ENCODE peak calls at places on chromosomes 13 and 19, in ten cellular contexts. F is left lung, Q is transverse colon, A is neural progenitor cell, U is psoas muscle, Y is endothelial cell of umbilical vein, L is coronary artery, H is foreskin keratinocyte, G is progenitor cell of endocrine pancreas, I is AG04450. X is an unnamed sample.

GRCh38 chr13:112744306-112745021 is 54.6 kb downstream of the ATP11A start:
- DNase-seq in F (no peak), Q (no peak), A (no peak), U (no peak), Y (no peak), L (no peak), H (peak; percentile 10), G (no peak), I (no peak), X (no peak)

GRCh38 chr13:113098163-113098732 is 7.3 kb upstream of the F7 start:
- DNase-seq in F (no peak), Q (no peak), A (no peak), U (no peak), Y (no peak), L (no peak), H (no peak), G (no peak), I (no peak), X (no peak)

GRCh38 chr13:113110048-113110851 is 4.7 kb downstream of the F7 start:
- DNase-seq in F (peak; percentile 27), Q (no peak), A (no peak), U (no peak), Y (no peak), L (no peak), H (no peak), G (no peak), I (no peak), X (no peak)

GRCh38 chr13:46926856-46927625 is 30.2 kb upstream of the HTR2A start:
- DNase-seq in F (no peak), Q (no peak), A (no peak), U (no peak), Y (no peak), L (no peak), H (no peak), G (no peak), I (no peak), X (no peak)

GRCh38 chr19:49767380-49767779 is 579 bp downstream of the AP2A1 start:
- DNase-seq in F (no peak), Q (no peak), A (peak; percentile 59), U (no peak), Y (peak; percentile 20), L (no peak), H (no peak), G (no peak), I (no peak), X (no peak)

GRCh38 chr19:32570081-32570785 is 10.8 kb upstream of the PDCD5 start:
- DNase-seq in F (no peak), Q (peak; percentile 56), A (peak; percentile 81), U (no peak), Y (peak; percentile 37), L (peak; percentile 33), H (peak; percentile 6), G (peak; percentile 26), I (peak; percentile 18), X (no peak)

GRCh38 chr19:20167020-20167644 is at the start of gene ZNF486:
- DNase-seq in F (peak; percentile 94), Q (peak; percentile 95), A (peak; percentile 98), U (peak; percentile 94), Y (peak; percentile 95), L (peak; percentile 97), H (peak; percentile 79), G (peak; percentile 81), I (peak; percentile 91), X (peak; percentile 46)

GRCh38 chr19:6011206-6011605 is 33.3 kb upstream of the RANBP3 start:
- DNase-seq in F (no peak), Q (no peak), A (no peak), U (no peak), Y (no peak), L (no peak), H (no peak), G (no peak), I (no peak), X (no peak)

GRCh38 chr13:111370570-111371150 is 50.2 kb downstream of the TEX29 start:
- DNase-seq in F (no peak), Q (no peak), A (no peak), U (no peak), Y (no peak), L (no peak), H (no peak), G (no peak), I (no peak), X (no peak)

GRCh38 chr19:38654478-38655079 is 7.1 kb downstream of the ACTN4 start:
- DNase-seq in F (no peak), Q (no peak), A (no peak), U (no peak), Y (peak; percentile 78), L (no peak), H (no peak), G (no peak), I (no peak), X (no peak)

GRCh38 chr13:102968572-102969228 is 97.5 kb downstream of the SLC10A2 start:
- DNase-seq in F (no peak), Q (peak; percentile 12), A (no peak), U (no peak), Y (no peak), L (no peak), H (no peak), G (no peak), I (no peak), X (no peak)

GRCh38 chr13:107373551-107373950 is 805.6 kb upstream of the ARGLU1 start:
- DNase-seq in F (no peak), Q (no peak), A (peak; percentile 56), U (no peak), Y (peak; percentile 91), L (no peak), H (no peak), G (no peak), I (peak; percentile 65), X (no peak)

GRCh38 chr13:90867336-90867683 is 480.2 kb upstream of the MIR17HG start:
- DNase-seq in F (peak; percentile 58), Q (peak; percentile 63), A (peak; percentile 81), U (peak; percentile 37), Y (peak; percentile 36), L (no peak), H (peak; percentile 52), G (peak; percentile 40), I (peak; percentile 7), X (no peak)

GRCh38 chr13:100573121-100573520 is 15.5 kb downstream of the GGACT start:
- DNase-seq in F (peak; percentile 70), Q (peak; percentile 78), A (peak; percentile 85), U (peak; percentile 51), Y (peak; percentile 83), L (no peak), H (peak; percentile 21), G (peak; percentile 20), I (peak; percentile 48), X (no peak)

GRCh38 chr19:54573330-54573872 is at the start of gene LILRA2:
- DNase-seq in F (peak; percentile 56), Q (no peak), A (no peak), U (no peak), Y (no peak), L (no peak), H (no peak), G (no peak), I (no peak), X (no peak)

GRCh38 chr19:35140898-35141626 is 2.0 kb upstream of the FXYD7 start:
- DNase-seq in F (peak; percentile 91), Q (peak; percentile 97), A (peak; percentile 96), U (peak; percentile 95), Y (peak; percentile 79), L (peak; percentile 97), H (peak; percentile 61), G (peak; percentile 70), I (peak; percentile 78), X (peak; percentile 96)

GRCh38 chr19:2051771-2052704 is 994 bp upstream of the MKNK2 start:
- DNase-seq in F (no peak), Q (peak; percentile 73), A (no peak), U (peak; percentile 57), Y (no peak), L (no peak), H (no peak), G (no peak), I (no peak), X (no peak)

GRCh38 chr19:48490980-48491792 is 20.4 kb downstream of the LMTK3 start:
- DNase-seq in F (no peak), Q (peak; percentile 66), A (peak; percentile 88), U (no peak), Y (no peak), L (no peak), H (no peak), G (no peak), I (no peak), X (no peak)

GRCh38 chr13:43792456-43792855 is 5.7 kb upstream of the ENOX1 start:
- DNase-seq in F (no peak), Q (no peak), A (no peak), U (no peak), Y (no peak), L (no peak), H (no peak), G (no peak), I (no peak), X (no peak)
- TF ChIP-seq CTCF in F (no peak), Q (no peak), A (no peak), U (no peak), Y (no peak), L (no peak), H (peak; percentile 34), G (no peak), I (no peak), X (peak; percentile 2)

DNA sequence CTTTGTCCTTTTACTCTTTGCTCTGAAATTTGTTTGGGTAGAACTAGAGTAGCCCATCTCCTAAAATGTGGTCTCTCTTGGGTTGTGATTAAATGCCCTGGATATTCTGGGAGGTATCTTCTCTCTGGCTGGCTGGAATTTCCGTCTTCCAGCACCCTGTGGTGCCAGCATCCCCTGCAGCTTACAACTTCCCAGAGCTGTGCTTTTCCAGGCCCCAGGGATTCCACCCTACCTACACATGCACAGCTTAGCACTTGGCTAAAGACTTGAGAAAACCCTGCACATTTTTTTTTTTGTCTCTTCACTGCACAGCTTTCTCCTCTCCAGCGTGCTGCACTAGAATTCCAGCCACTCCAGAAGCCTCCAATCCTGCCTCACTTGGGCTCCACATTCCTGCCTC is 334.7 kb downstream of the IRS2 start:
- DNase-seq in F (no peak), Q (no peak), A (peak; percentile 9), U (no peak), Y (no peak), L (no peak), H (no peak), G (no peak), I (no peak), X (no peak)
- TF ChIP-seq CTCF in F (no peak), Q (no peak), A (no peak), U (no peak), Y (no peak), L (no peak), H (no peak), G (no peak), I (no peak), X (no peak)

GRCh38 chr19:18521692-18522123 is at the start of gene ELL:
- DNase-seq in F (no peak), Q (no peak), A (no peak), U (no peak), Y (no peak), L (no peak), H (no peak), G (no peak), I (no peak), X (no peak)
- TF ChIP-seq CTCF in F (no peak), Q (no peak), A (no peak), U (no peak), Y (no peak), L (no peak), H (no peak), G (no peak), I (no peak), X (no peak)

DNA sequence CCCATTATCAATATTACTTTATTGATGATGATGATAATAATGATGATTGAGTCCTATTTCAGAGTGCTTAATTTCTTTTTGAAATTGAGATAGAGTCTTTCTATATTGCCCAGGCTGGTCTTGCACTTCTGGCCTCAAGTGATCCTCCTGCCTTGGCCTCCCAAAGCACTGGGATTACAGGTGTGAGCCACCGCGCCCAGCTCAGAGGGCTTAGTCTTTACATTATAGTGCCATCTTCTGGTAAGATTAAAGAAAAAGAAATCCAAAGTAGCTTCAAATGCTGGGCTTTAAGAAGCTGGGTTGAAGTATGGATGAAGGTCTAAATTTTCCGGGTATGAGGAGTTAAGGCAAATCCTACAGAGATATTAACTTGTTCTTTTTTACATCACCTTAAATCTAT is 3.4 kb upstream of the ZNF333 start:
- DNase-seq in F (no peak), Q (peak; percentile 17), A (peak; percentile 8), U (no peak), Y (peak; percentile 19), L (no peak), H (no peak), G (no peak), I (no peak), X (no peak)
- TF ChIP-seq CTCF in F (peak; percentile 21), Q (peak; percentile 29), A (peak; percentile 50), U (no peak), Y (peak; percentile 8), L (no peak), H (peak; percentile 67), G (peak; percentile 24), I (peak; percentile 35), X (peak; percentile 35)

X was measured in D721Med.